ENCODE peak calls at places on chromosome 14, in nine cellular contexts. D is heart left ventricle, U is right cardiac atrium, X is lower lobe of right lung, G is cardiac fibroblast, M is breast epithelium, Y is neural progenitor cell, K is A549, W is fibroblast of pulmonary artery. C is an unnamed sample.

GRCh38 chr14:97771340-97772045 is 974.3 kb downstream of the VRK1 start:
- DNase-seq in D (no peak), U (no peak), X (no peak), G (no peak), M (peak; percentile 93), Y (no peak), K (no peak), W (no peak), C (peak; percentile 66)

GRCh38 chr14:64698899-64699298 is 5.3 kb upstream of the PLEKHG3 start:
- DNase-seq in D (peak; percentile 18), U (no peak), X (no peak), G (no peak), M (peak; percentile 15), Y (no peak), K (no peak), W (no peak), C (no peak)

GRCh38 chr14:99624971-99625370 is 20.0 kb upstream of the HHIPL1 start:
- DNase-seq in D (no peak), U (no peak), X (no peak), G (no peak), M (peak; percentile 45), Y (no peak), K (no peak), W (no peak), C (no peak)

GRCh38 chr14:76564471-76565119 is 188.7 kb downstream of the ESRRB start:
- DNase-seq in D (no peak), U (no peak), X (no peak), G (no peak), M (no peak), Y (peak; percentile 20), K (peak; percentile 19), W (no peak), C (no peak)

GRCh38 chr14:54567634-54568561 is 970 bp downstream of the SAMD4A start:
- DNase-seq in D (peak; percentile 60), U (peak; percentile 65), X (peak; percentile 69), G (peak; percentile 64), M (peak; percentile 46), Y (peak; percentile 85), K (no peak), W (peak; percentile 62), C (peak; percentile 45)

GRCh38 chr14:92651106-92651792 is 97.2 kb downstream of the LGMN start:
- DNase-seq in D (peak; percentile 63), U (peak; percentile 54), X (peak; percentile 86), G (no peak), M (no peak), Y (no peak), K (no peak), W (no peak), C (no peak)

GRCh38 chr14:64464695-64465094 is 604 bp upstream of the AKAP5 start:
- DNase-seq in D (no peak), U (no peak), X (no peak), G (no peak), M (no peak), Y (no peak), K (no peak), W (no peak), C (no peak)

GRCh38 chr14:80784824-80785223 is 156.7 kb downstream of the CEP128 start:
- DNase-seq in D (no peak), U (no peak), X (no peak), G (peak; percentile 52), M (no peak), Y (no peak), K (no peak), W (peak; percentile 43), C (no peak)

GRCh38 chr14:36756221-36756620 is 94.6 kb downstream of the PAX9 start:
- DNase-seq in D (no peak), U (no peak), X (no peak), G (no peak), M (no peak), Y (no peak), K (no peak), W (no peak), C (no peak)

GRCh38 chr14:40188006-40188405 is 755.8 kb upstream of the FBXO33 start:
- DNase-seq in D (no peak), U (no peak), X (no peak), G (no peak), M (no peak), Y (no peak), K (no peak), W (peak; percentile 1), C (peak; percentile 59)

GRCh38 chr14:74545386-74545785 is 51.8 kb downstream of the ISCA2 start:
- DNase-seq in D (no peak), U (no peak), X (no peak), G (no peak), M (no peak), Y (no peak), K (no peak), W (no peak), C (no peak)

GRCh38 chr14:56002316-56002715 is 115.9 kb upstream of the PELI2 start:
- DNase-seq in D (no peak), U (no peak), X (no peak), G (no peak), M (no peak), Y (no peak), K (no peak), W (no peak), C (no peak)

GRCh38 chr14:55438066-55438683 is 2.2 kb downstream of the TBPL2 start:
- DNase-seq in D (no peak), U (no peak), X (no peak), G (peak; percentile 82), M (no peak), Y (peak; percentile 74), K (peak; percentile 59), W (peak; percentile 84), C (no peak)

GRCh38 chr14:77979666-77980351 is 179.9 kb downstream of the ADCK1 start:
- DNase-seq in D (no peak), U (no peak), X (no peak), G (no peak), M (no peak), Y (peak; percentile 64), K (no peak), W (no peak), C (no peak)

GRCh38 chr14:90368946-90369721 is 27.7 kb upstream of the CALM1 start:
- DNase-seq in D (no peak), U (no peak), X (no peak), G (no peak), M (no peak), Y (no peak), K (peak; percentile 16), W (no peak), C (no peak)

GRCh38 chr14:99603965-99604765 is at the start of gene CCDC85C:
- DNase-seq in D (peak; percentile 95), U (peak; percentile 94), X (peak; percentile 92), G (peak; percentile 98), M (peak; percentile 95), Y (peak; percentile 99), K (peak; percentile 91), W (peak; percentile 96), C (peak; percentile 90)

GRCh38 chr14:28157289-28157869 is 609.2 kb upstream of the FOXG1 start:
- DNase-seq in D (no peak), U (no peak), X (no peak), G (no peak), M (no peak), Y (no peak), K (no peak), W (no peak), C (no peak)

GRCh38 chr14:92360666-92361370 is 37.9 kb downstream of the SLC24A4 start:
- DNase-seq in D (no peak), U (no peak), X (no peak), G (no peak), M (no peak), Y (no peak), K (no peak), W (no peak), C (no peak)

GRCh38 chr14:99075061-99075460 is 196.9 kb downstream of the BCL11B start:
- DNase-seq in D (no peak), U (no peak), X (no peak), G (no peak), M (no peak), Y (no peak), K (no peak), W (no peak), C (no peak)

GRCh38 chr14:31619440-31619839 is 58.2 kb downstream of the NUBPL start:
- DNase-seq in D (no peak), U (no peak), X (no peak), G (no peak), M (no peak), Y (no peak), K (no peak), W (no peak), C (no peak)
- H3K4me3 ChIP-seq in D (no peak overlapping the region), U (no peak overlapping the region), X (no peak overlapping the region), G (no peak overlapping the region), M (no peak overlapping the region), Y (no peak overlapping the region), K (no peak overlapping the region), W (no peak overlapping the region), C (no peak overlapping the region)

DNA sequence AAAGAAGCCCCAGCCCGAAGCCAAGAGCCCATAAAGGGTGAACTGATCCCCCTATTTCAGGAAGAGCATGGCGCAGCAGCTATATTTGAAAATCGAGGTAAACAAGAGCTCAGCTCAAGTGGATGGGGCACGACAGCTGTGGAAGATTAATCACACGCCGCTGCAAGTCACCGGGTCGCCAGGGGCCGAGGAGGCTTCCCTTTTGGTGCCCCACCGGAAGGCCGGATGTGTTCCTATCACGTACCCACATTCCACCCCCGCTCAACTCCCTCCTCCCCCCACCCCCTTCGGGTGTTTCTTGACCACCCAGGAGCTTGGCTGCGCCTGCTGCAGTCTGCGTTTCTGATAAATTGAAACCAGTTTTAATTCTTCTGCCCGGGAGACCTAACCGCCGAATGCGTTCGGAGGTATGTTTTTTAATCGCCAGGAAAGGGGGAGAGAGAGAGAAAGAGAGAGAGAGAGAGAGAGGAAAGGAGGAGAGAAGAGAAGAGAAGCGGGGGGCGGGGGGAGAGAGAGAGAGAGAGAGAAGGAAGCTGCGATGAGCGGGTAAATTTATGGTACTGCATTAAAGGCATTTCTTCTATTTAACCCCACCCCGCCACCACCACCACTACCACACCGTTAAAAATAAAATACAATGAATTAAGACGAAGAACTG is 1.8 kb downstream of the SLC8A3 start:
- DNase-seq in D (no peak), U (peak; percentile 18), X (no peak), G (peak; percentile 10), M (no peak), Y (peak; percentile 49), K (no peak), W (no peak), C (no peak)
- H3K4me3 ChIP-seq in D (peak overlapping the region; percentile 49), U (peak overlapping the region; percentile 43), X (peak overlapping the region; percentile 57), G (peak overlapping the region; percentile 39), M (peak overlapping the region; percentile 43), Y (peak overlapping the region; percentile 76), K (no peak overlapping the region), W (peak overlapping the region; percentile 46), C (no peak overlapping the region)

GRCh38 chr14:105365101-105365500 is 33.2 kb upstream of the TEX22 start:
- DNase-seq in D (no peak), U (no peak), X (no peak), G (no peak), M (no peak), Y (no peak), K (no peak), W (no peak), C (no peak)
- H3K4me3 ChIP-seq in D (no peak overlapping the region), U (no peak overlapping the region), X (no peak overlapping the region), G (no peak overlapping the region), M (no peak overlapping the region), Y (no peak overlapping the region), K (no peak overlapping the region), W (no peak overlapping the region), C (no peak overlapping the region)

DNA sequence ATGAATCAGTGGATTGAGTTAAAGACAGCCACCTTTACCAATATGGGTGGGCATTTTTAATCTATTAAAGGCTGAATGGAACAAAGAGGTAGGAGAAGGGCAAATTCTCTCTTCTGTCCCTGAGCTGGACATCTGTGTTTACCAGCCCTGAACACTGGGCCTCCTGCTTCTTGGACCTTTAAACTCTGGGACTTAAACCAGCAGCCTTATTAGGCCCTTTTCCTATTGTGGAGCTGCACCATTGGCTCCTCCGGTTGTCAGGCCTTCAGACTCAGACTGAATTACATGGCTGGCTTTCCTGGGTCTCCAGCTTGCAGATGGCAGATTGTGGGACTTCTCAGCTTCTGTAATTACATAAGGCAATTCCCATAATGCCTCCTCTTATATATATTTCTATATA is 6.4 kb downstream of the SERPINA6 start:
- DNase-seq in D (no peak), U (no peak), X (no peak), G (no peak), M (no peak), Y (no peak), K (no peak), W (no peak), C (no peak)
- H3K4me3 ChIP-seq in D (no peak overlapping the region), U (no peak overlapping the region), X (no peak overlapping the region), G (no peak overlapping the region), M (no peak overlapping the region), Y (no peak overlapping the region), K (no peak overlapping the region), W (no peak overlapping the region), C (no peak overlapping the region)

C was measured in MG63.